ENCODE peak calls at places on chromosome 5, in four cellular contexts. V is AG08395, R is memory B cell, G is GM23248. K is an unnamed sample.

GRCh38 chr5:172751761-172752510 is 19.1 kb downstream of the DUSP1 start:
- DNase-seq in R (no peak), G (no peak), V (no peak), K (no peak)

GRCh38 chr5:145295236-145295635 is 539.9 kb downstream of the PRELID2 start:
- DNase-seq in R (no peak), V (no peak), G (peak), K (no peak)

GRCh38 chr5:35240892-35241291 is 10.6 kb upstream of the PRLR start:
- DNase-seq in R (no peak), G (no peak), V (no peak), K (no peak)

GRCh38 chr5:158819840-158820620 is 279.7 kb downstream of the EBF1 start:
- DNase-seq in R (no peak), G (peak), V (peak), K (peak)

GRCh38 chr5:169602535-169602934 is 19.0 kb downstream of the SPDL1 start:
- DNase-seq in R (no peak), V (no peak), G (peak), K (no peak)

GRCh38 chr5:127813633-127814171 is 110.5 kb downstream of the CCDC192 start:
- DNase-seq in R (no peak), V (peak), G (peak), K (no peak)

GRCh38 chr5:168988699-168989098 is 312.2 kb downstream of the SLIT3 start:
- DNase-seq in R (no peak), V (no peak), G (no peak), K (no peak)

GRCh38 chr5:143402464-143403356 is 776 bp downstream of the NR3C1 start:
- DNase-seq in V (peak), G (peak), R (peak), K (peak)

GRCh38 chr5:92653730-92654461 is 927.1 kb downstream of the NR2F1-AS1 start:
- DNase-seq in R (no peak), G (peak), V (no peak), K (no peak)

GRCh38 chr5:53712327-53712726 is 151.9 kb downstream of the NDUFS4 start:
- DNase-seq in R (no peak), G (peak), V (peak), K (no peak)

K was measured in naive B cell.